ENCODE peak calls at places on chromosomes 1 and 21, in seven cellular contexts. One of them, this sample, is unnamed.

GRCh38 chr1:115727706-115728249 is 40.7 kb downstream of the CASQ2 start:
- DNase-seq in activated T-cell treated with anti-CD3 and anti-CD28 coated beads, Interleukin-2, amount 50 U/mL, for 72 hours: no peak
- DNase-seq in tibial nerve: peak; percentile 56
- DNase-seq in stimulated activated CD8-positive, alpha-beta memory T cell treated with anti-CD3 and anti-CD28 coated beads, Interleukin-7, amount 100 ng/mL, for 24 hours: no peak
- DNase-seq in foreskin keratinocyte: peak; percentile 70
- DNase-seq in neural progenitor cell: peak; percentile 25
- DNase-seq in WTC11: no peak
- DNase-seq in this sample: no peak

GRCh38 chr1:213303286-213303685 is 252.2 kb downstream of the RPS6KC1 start:
- DNase-seq in activated T-cell treated with anti-CD3 and anti-CD28 coated beads, Interleukin-2, amount 50 U/mL, for 72 hours: no peak
- DNase-seq in tibial nerve: no peak
- DNase-seq in stimulated activated CD8-positive, alpha-beta memory T cell treated with anti-CD3 and anti-CD28 coated beads, Interleukin-7, amount 100 ng/mL, for 24 hours: no peak
- DNase-seq in foreskin keratinocyte: no peak
- DNase-seq in neural progenitor cell: peak; percentile 18
- DNase-seq in WTC11: peak; percentile 22
- DNase-seq in this sample: no peak

GRCh38 chr21:43331962-43332458 is 94.9 kb downstream of the SIK1 start:
- DNase-seq in activated T-cell treated with anti-CD3 and anti-CD28 coated beads, Interleukin-2, amount 50 U/mL, for 72 hours: no peak
- DNase-seq in tibial nerve: no peak
- DNase-seq in stimulated activated CD8-positive, alpha-beta memory T cell treated with anti-CD3 and anti-CD28 coated beads, Interleukin-7, amount 100 ng/mL, for 24 hours: no peak
- DNase-seq in foreskin keratinocyte: no peak
- DNase-seq in neural progenitor cell: no peak
- DNase-seq in WTC11: no peak
- DNase-seq in this sample: no peak

GRCh38 chr21:28068455-28069358 is 924.0 kb downstream of the LTN1 start:
- DNase-seq in activated T-cell treated with anti-CD3 and anti-CD28 coated beads, Interleukin-2, amount 50 U/mL, for 72 hours: no peak
- DNase-seq in tibial nerve: no peak
- DNase-seq in stimulated activated CD8-positive, alpha-beta memory T cell treated with anti-CD3 and anti-CD28 coated beads, Interleukin-7, amount 100 ng/mL, for 24 hours: no peak
- DNase-seq in foreskin keratinocyte: no peak
- DNase-seq in neural progenitor cell: peak; percentile 23
- DNase-seq in WTC11: no peak
- DNase-seq in this sample: no peak

GRCh38 chr1:99663501-99663900 is 17.6 kb downstream of the PALMD start:
- DNase-seq in activated T-cell treated with anti-CD3 and anti-CD28 coated beads, Interleukin-2, amount 50 U/mL, for 72 hours: no peak
- DNase-seq in tibial nerve: no peak
- DNase-seq in stimulated activated CD8-positive, alpha-beta memory T cell treated with anti-CD3 and anti-CD28 coated beads, Interleukin-7, amount 100 ng/mL, for 24 hours: no peak
- DNase-seq in foreskin keratinocyte: no peak
- DNase-seq in neural progenitor cell: no peak
- DNase-seq in WTC11: no peak
- DNase-seq in this sample: no peak

GRCh38 chr1:155173478-155174333 is at the start of gene TRIM46:
- DNase-seq in activated T-cell treated with anti-CD3 and anti-CD28 coated beads, Interleukin-2, amount 50 U/mL, for 72 hours: peak; percentile 75
- DNase-seq in tibial nerve: no peak
- DNase-seq in stimulated activated CD8-positive, alpha-beta memory T cell treated with anti-CD3 and anti-CD28 coated beads, Interleukin-7, amount 100 ng/mL, for 24 hours: peak; percentile 55
- DNase-seq in foreskin keratinocyte: no peak
- DNase-seq in neural progenitor cell: peak; percentile 81
- DNase-seq in WTC11: peak; percentile 79
- DNase-seq in this sample: peak; percentile 73

GRCh38 chr1:26049531-26050254 is 3.8 kb upstream of the SLC30A2 start:
- DNase-seq in activated T-cell treated with anti-CD3 and anti-CD28 coated beads, Interleukin-2, amount 50 U/mL, for 72 hours: no peak
- DNase-seq in tibial nerve: no peak
- DNase-seq in stimulated activated CD8-positive, alpha-beta memory T cell treated with anti-CD3 and anti-CD28 coated beads, Interleukin-7, amount 100 ng/mL, for 24 hours: no peak
- DNase-seq in foreskin keratinocyte: no peak
- DNase-seq in neural progenitor cell: no peak
- DNase-seq in WTC11: no peak
- DNase-seq in this sample: no peak

GRCh38 chr1:116330342-116330652 is 42.7 kb upstream of the ATP1A1 start:
- DNase-seq in activated T-cell treated with anti-CD3 and anti-CD28 coated beads, Interleukin-2, amount 50 U/mL, for 72 hours: no peak
- DNase-seq in tibial nerve: no peak
- DNase-seq in stimulated activated CD8-positive, alpha-beta memory T cell treated with anti-CD3 and anti-CD28 coated beads, Interleukin-7, amount 100 ng/mL, for 24 hours: no peak
- DNase-seq in foreskin keratinocyte: no peak
- DNase-seq in neural progenitor cell: no peak
- DNase-seq in WTC11: no peak
- DNase-seq in this sample: no peak

GRCh38 chr1:116268211-116268610 is 104.8 kb upstream of the ATP1A1 start:
- DNase-seq in activated T-cell treated with anti-CD3 and anti-CD28 coated beads, Interleukin-2, amount 50 U/mL, for 72 hours: peak; percentile 26
- DNase-seq in tibial nerve: no peak
- DNase-seq in stimulated activated CD8-positive, alpha-beta memory T cell treated with anti-CD3 and anti-CD28 coated beads, Interleukin-7, amount 100 ng/mL, for 24 hours: no peak
- DNase-seq in foreskin keratinocyte: peak; percentile 90
- DNase-seq in neural progenitor cell: no peak
- DNase-seq in WTC11: no peak
- DNase-seq in this sample: no peak

GRCh38 chr1:239112536-239112935 is 273.8 kb upstream of the CHRM3 start:
- DNase-seq in activated T-cell treated with anti-CD3 and anti-CD28 coated beads, Interleukin-2, amount 50 U/mL, for 72 hours: no peak
- DNase-seq in tibial nerve: no peak
- DNase-seq in stimulated activated CD8-positive, alpha-beta memory T cell treated with anti-CD3 and anti-CD28 coated beads, Interleukin-7, amount 100 ng/mL, for 24 hours: no peak
- DNase-seq in foreskin keratinocyte: no peak
- DNase-seq in neural progenitor cell: no peak
- DNase-seq in WTC11: no peak
- DNase-seq in this sample: no peak

GRCh38 chr1:180168786-180169640 is 14.3 kb downstream of the QSOX1 start:
- DNase-seq in activated T-cell treated with anti-CD3 and anti-CD28 coated beads, Interleukin-2, amount 50 U/mL, for 72 hours: peak; percentile 31
- DNase-seq in tibial nerve: no peak
- DNase-seq in stimulated activated CD8-positive, alpha-beta memory T cell treated with anti-CD3 and anti-CD28 coated beads, Interleukin-7, amount 100 ng/mL, for 24 hours: no peak
- DNase-seq in foreskin keratinocyte: peak; percentile 38
- DNase-seq in neural progenitor cell: peak; percentile 68
- DNase-seq in WTC11: peak; percentile 80
- DNase-seq in this sample: no peak

GRCh38 chr1:154999651-155000474 is 2.7 kb upstream of the ZBTB7B start:
- DNase-seq in activated T-cell treated with anti-CD3 and anti-CD28 coated beads, Interleukin-2, amount 50 U/mL, for 72 hours: peak; percentile 77
- DNase-seq in tibial nerve: no peak
- DNase-seq in stimulated activated CD8-positive, alpha-beta memory T cell treated with anti-CD3 and anti-CD28 coated beads, Interleukin-7, amount 100 ng/mL, for 24 hours: no peak
- DNase-seq in foreskin keratinocyte: peak; percentile 44
- DNase-seq in neural progenitor cell: peak; percentile 76
- DNase-seq in WTC11: peak; percentile 77
- DNase-seq in this sample: peak; percentile 64